ENCODE peak calls at places on chromosomes 16 and 17, in four cellular contexts. O, V, Y and X are unnamed samples. For H3K4me1 and H3K9me3, the result is how much of the 10 kb centered on the place peaks cover.

GRCh38 chr17:2928294-2928890 is 132.2 kb downstream of the RAP1GAP2 start:
- DNase-seq in Y (no peak), O (peak), V (no peak), X (no peak)

GRCh38 chr16:49811630-49812334 is 44.1 kb downstream of the ZNF423 start:
- DNase-seq in O (no peak), Y (no peak), V (peak), X (no peak)

GRCh38 chr16:85142129-85142513 is 29.8 kb upstream of the CIBAR2 start:
- DNase-seq in Y (no peak), O (no peak), V (no peak), X (no peak)

GRCh38 chr17:81004336-81005015 is 12.8 kb downstream of the CHMP6 start:
- DNase-seq in Y (no peak), V (no peak), O (no peak), X (no peak)

GRCh38 chr16:77834600-77834963 is 46.2 kb downstream of the VAT1L start:
- DNase-seq in V (no peak), Y (no peak), O (no peak), X (no peak)

GRCh38 chr16:9929836-9930235 is 252.4 kb downstream of the GRIN2A start:
- DNase-seq in Y (no peak), V (no peak), O (no peak), X (no peak)

GRCh38 chr16:51326131-51326856 is 175.2 kb upstream of the SALL1 start:
- DNase-seq in V (no peak), O (no peak), Y (no peak), X (no peak)

GRCh38 chr17:56217921-56218320 is 64.6 kb downstream of the ANKFN1 start:
- DNase-seq in V (no peak), O (no peak), Y (no peak), X (no peak)

GRCh38 chr16:11109551-11109950 is 146.5 kb downstream of the SOCS1 start:
- DNase-seq in O (peak), Y (no peak), V (no peak), X (no peak)

GRCh38 chr16:12771341-12771798 is 32.3 kb downstream of the CPPED1 start:
- DNase-seq in Y (no peak), O (peak), V (no peak), X (no peak)

GRCh38 chr17:7223375-7223774 is 3.6 kb downstream of the ACADVL start:
- DNase-seq in O (no peak), Y (no peak), V (no peak), X (no peak)

GRCh38 chr17:55926276-55926995 is 175.6 kb downstream of the PCTP start:
- DNase-seq in O (no peak), V (no peak), Y (no peak), X (no peak)

GRCh38 chr16:9003322-9003721 is 39.6 kb upstream of the USP7 start:
- DNase-seq in V (no peak), O (peak), Y (no peak), X (no peak)

GRCh38 chr16:87765473-87765775 is 362 bp downstream of the KLHDC4 start:
- DNase-seq in V (no peak), Y (no peak), O (no peak), X (no peak)

GRCh38 chr17:81460856-81461460 is 51.6 kb downstream of the ACTG1 start:
- DNase-seq in O (peak), Y (no peak), V (no peak), X (no peak)

GRCh38 chr17:81379523-81379942 is 15.7 kb upstream of the BAHCC1 start:
- DNase-seq in V (no peak), Y (peak), O (peak), X (no peak)

GRCh38 chr16:73047536-73048291 is at the start of gene ZFHX3:
- DNase-seq in Y (no peak), O (peak), V (peak), X (peak)

GRCh38 chr17:34146440-34147043 is 108.5 kb upstream of the CCL2 start:
- DNase-seq in Y (no peak), V (peak), O (peak), X (peak)

GRCh38 chr16:56611281-56611833 is 3.0 kb downstream of the MT2A start:
- DNase-seq in O (peak), V (peak), Y (peak), X (peak)

GRCh38 chr17:63366238-63366561 is 79.9 kb downstream of the CYB561 start:
- DNase-seq in O (no peak), V (no peak), Y (no peak), X (no peak)

GRCh38 chr16:54430491-54431030 is 144.0 kb upstream of the IRX3 start:
- DNase-seq in Y (no peak), O (no peak), V (no peak), X (no peak)

GRCh38 chr16:75060708-75061107 is 55.9 kb downstream of the LDHD start:
- DNase-seq in Y (no peak), O (no peak), V (no peak), X (no peak)
- H3K4me1 ChIP-seq in Y (under half), O (under half), V (under half), X (under half)

GRCh38 chr16:3304370-3304769 is 860 bp downstream of the TIGD7 start:
- DNase-seq in V (no peak), Y (no peak), O (no peak), X (no peak)

GRCh38 chr16:3306078-3306477 is 781 bp downstream of the ZNF75A start:
- DNase-seq in Y (no peak), O (no peak), V (no peak), X (no peak)

GRCh38 chr16:3305109-3306068 is at the start of the genes TIGD7 and ZNF75A:
- DNase-seq in Y (peak), V (peak), O (peak), X (peak)
- H3K9me3 ChIP-seq in Y (under half), V (under half), O (half or more), X (under half)

DNA sequence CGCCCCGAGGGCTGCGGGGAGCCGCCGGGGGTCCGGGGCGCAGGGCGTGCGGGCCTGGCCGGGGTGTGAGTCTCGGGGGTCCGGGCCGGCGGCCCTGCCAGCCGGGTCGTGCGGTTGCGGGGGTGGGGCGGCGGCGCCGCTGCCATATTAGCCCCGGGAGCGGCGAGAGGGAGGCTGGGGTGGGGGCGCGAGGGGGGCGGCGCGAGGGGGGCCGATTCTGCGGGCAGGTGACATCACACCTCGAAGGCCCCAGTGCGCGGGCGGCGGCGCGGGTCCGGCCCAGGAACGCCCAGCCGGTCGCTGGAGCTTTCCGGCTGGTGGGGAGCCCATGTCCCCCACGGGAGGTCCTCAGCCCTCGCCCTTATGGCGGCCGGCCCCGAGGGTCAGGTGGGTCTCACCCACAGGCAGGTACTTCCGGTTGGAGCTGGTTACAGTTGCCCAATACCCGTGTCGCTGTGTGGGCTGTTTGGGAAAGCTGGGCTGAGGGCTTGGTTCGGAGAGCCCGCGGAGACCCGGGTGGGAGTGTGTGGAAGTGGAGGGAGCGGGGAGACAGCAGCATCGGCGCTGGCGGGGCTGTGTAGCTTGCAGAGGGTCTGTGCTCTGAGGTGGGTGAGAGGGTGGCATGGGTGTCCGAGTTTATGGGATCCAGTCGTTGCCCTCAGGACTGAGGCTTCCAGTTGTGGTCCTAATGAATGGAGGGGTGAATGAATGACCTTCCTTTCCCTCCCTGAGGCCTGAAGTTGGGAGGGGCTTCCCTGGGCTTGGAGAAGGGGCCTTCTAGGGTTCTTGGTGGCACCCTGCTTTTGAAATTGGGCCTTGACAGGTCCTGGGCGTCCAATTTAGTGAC is 804 bp downstream of the ATP6V0C start:
- DNase-seq in Y (no peak), V (peak), O (peak), X (peak)
- H3K4me1 ChIP-seq in Y (under half), V (under half), O (half or more), X (under half)

DNA sequence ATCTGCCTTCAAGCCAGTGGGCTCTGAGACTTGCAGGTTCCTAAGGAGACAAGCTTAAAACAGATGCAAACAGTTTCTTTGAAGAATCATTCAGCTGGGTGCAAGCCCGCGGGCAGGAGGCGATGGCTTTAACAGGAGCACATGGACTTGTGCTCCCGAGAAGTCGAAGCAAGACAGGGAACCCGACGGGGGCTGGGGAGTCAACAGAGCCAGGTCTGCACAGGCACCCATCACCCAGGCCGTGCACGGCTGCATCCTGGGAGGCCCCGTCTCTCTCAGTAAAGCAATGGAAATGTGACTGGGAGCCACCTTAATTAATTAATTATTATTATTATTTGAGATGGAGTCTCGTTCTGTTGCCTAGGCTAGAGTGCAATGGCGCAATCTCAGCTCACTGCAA is 333 bp upstream of the PTX4 start:
- DNase-seq in V (no peak), O (no peak), Y (no peak), X (no peak)
- H3K9me3 ChIP-seq in V (under half), O (under half), Y (under half), X (under half)